ENCODE peak calls at places on chromosomes 7 and 10, in five cellular contexts. C is PC-3, E is IMR-90, D is GM12878, K is fibroblast of lung. B is an unnamed sample.

GRCh38 chr10:44517635-44518034 is 132.7 kb upstream of the CXCL12 start:
- DNase-seq in C (peak), E (no peak), D (no peak), K (no peak), B (peak)

GRCh38 chr10:132443605-132443997 is 46.6 kb downstream of the PWWP2B start:
- DNase-seq in C (peak), E (peak), D (no peak), K (peak), B (no peak)

GRCh38 chr7:114084381-114085312 is 165.8 kb upstream of the PPP1R3A start:
- DNase-seq in C (no peak), E (no peak), D (no peak), K (peak), B (no peak)

GRCh38 chr7:39527951-39528350 is 38.3 kb upstream of the YAE1 start:
- DNase-seq in C (no peak), E (peak), D (no peak), K (no peak), B (no peak)

GRCh38 chr10:75466886-75467285 is 35.5 kb downstream of the LRMDA start:
- DNase-seq in C (peak), E (no peak), D (no peak), K (peak), B (no peak)

GRCh38 chr10:70549962-70550845 is 52.3 kb downstream of the PRF1 start:
- DNase-seq in C (peak), E (peak), D (peak), K (peak), B (peak)

GRCh38 chr10:52228556-52228955 is 85.5 kb upstream of the DKK1 start:
- DNase-seq in C (no peak), E (no peak), D (no peak), K (no peak), B (no peak)

GRCh38 chr10:72044417-72045041 is 43.8 kb downstream of the SPOCK2 start:
- DNase-seq in C (no peak), E (peak), D (no peak), K (peak), B (no peak)

GRCh38 chr7:100683659-100684533 is 10.2 kb downstream of the GIGYF1 start:
- DNase-seq in C (no peak), E (no peak), D (no peak), K (no peak), B (no peak)

GRCh38 chr7:44622342-44623151 is 16.1 kb downstream of the OGDH start:
- DNase-seq in C (no peak), E (peak), D (no peak), K (peak), B (no peak)

GRCh38 chr10:80457554-80458262 is 3.6 kb downstream of the TSPAN14 start:
- DNase-seq in C (no peak), E (no peak), D (no peak), K (no peak), B (no peak)

GRCh38 chr7:19747740-19748339 is 25.6 kb downstream of the TMEM196 start:
- DNase-seq in C (peak), E (peak), D (no peak), K (peak), B (no peak)

GRCh38 chr7:28102778-28103177 is 77.8 kb downstream of the JAZF1 start:
- DNase-seq in C (peak), E (peak), D (no peak), K (peak), B (no peak)

GRCh38 chr7:123714296-123715080 is 34.3 kb downstream of the WASL start:
- DNase-seq in C (no peak), E (peak), D (no peak), K (peak), B (no peak)

GRCh38 chr10:66604195-66604594 is 321.6 kb upstream of the LRRTM3 start:
- DNase-seq in C (no peak), E (no peak), D (no peak), K (no peak), B (no peak)

GRCh38 chr7:146659732-146660131 is 543.1 kb downstream of the CNTNAP2 start:
- DNase-seq in C (no peak), E (no peak), D (no peak), K (no peak), B (no peak)

GRCh38 chr7:46109447-46109846 is 188.4 kb upstream of the IGFBP3 start:
- DNase-seq in C (no peak), E (no peak), D (no peak), K (no peak), B (no peak)

GRCh38 chr10:88994034-88994433 is 3.4 kb downstream of the FAS start:
- DNase-seq in C (no peak), E (peak), D (peak), K (peak), B (no peak)

GRCh38 chr7:90945104-90945752 is 319.0 kb upstream of the FZD1 start:
- DNase-seq in C (peak), E (peak), D (no peak), K (peak), B (no peak)

GRCh38 chr7:12990440-12990839 is 303.0 kb downstream of the ARL4A start:
- DNase-seq in C (no peak), E (no peak), D (no peak), K (no peak), B (no peak)

GRCh38 chr7:12570529-12571461 is at the start of gene SCIN:
- DNase-seq in C (peak), E (no peak), D (no peak), K (peak), B (no peak)

GRCh38 chr10:71308985-71309384 is 10.1 kb upstream of the SLC29A3 start:
- DNase-seq in C (no peak), E (no peak), D (no peak), K (no peak), B (no peak)

GRCh38 chr10:5775705-5776104 is 37.5 kb downstream of the GDI2 start:
- DNase-seq in C (no peak), E (no peak), D (no peak), K (no peak), B (peak)

GRCh38 chr10:5779753-5780152 is 33.5 kb downstream of the GDI2 start:
- DNase-seq in C (no peak), E (no peak), D (no peak), K (peak), B (no peak)

GRCh38 chr10:5774987-5775386 is 38.2 kb downstream of the GDI2 start:
- DNase-seq in C (no peak), E (no peak), D (no peak), K (no peak), B (no peak)

GRCh38 chr10:5776881-5777197 is 36.4 kb downstream of the GDI2 start:
- DNase-seq in C (peak), E (peak), D (no peak), K (peak), B (no peak)

DNA sequence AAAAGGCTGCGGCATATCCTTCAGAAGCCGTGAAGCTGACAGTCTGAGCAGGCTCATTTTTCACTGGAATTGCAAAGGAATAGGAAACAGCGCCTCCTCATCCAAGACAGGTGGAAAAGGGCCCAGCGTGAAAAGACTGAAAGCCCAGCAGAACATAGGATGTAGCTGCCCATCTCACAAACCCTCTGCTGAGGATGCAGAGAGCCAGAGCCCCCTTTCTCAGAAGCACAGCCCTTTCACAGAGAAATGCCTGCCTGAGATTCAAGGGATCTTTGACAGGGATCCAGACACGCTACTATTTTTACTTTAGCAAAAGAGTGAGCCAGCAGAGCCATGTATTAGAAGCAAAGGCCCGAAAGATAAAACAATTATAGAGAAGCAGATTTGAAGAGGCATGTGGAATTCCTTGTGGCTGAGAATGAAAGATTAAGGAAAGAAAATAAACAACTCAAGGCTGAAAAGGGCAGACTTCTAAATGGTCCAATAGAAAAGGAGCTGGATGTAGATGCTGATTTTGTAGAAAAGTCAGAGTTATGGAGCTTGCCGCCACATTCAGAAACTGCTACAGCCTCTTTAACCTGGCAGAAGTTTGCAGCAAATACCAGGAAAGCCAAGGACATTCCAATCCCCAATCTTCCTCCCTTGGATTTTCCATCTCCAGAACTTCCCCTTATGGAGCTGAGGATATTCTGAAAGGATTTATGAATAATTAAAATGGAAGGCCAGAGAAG is 36.9 kb downstream of the GDI2 start:
- DNase-seq in C (no peak), E (peak), D (no peak), K (peak), B (no peak)
- TF ChIP-seq CTCF in C (no peak), E (no peak), D (no peak), K (peak), B (no peak)

DNA sequence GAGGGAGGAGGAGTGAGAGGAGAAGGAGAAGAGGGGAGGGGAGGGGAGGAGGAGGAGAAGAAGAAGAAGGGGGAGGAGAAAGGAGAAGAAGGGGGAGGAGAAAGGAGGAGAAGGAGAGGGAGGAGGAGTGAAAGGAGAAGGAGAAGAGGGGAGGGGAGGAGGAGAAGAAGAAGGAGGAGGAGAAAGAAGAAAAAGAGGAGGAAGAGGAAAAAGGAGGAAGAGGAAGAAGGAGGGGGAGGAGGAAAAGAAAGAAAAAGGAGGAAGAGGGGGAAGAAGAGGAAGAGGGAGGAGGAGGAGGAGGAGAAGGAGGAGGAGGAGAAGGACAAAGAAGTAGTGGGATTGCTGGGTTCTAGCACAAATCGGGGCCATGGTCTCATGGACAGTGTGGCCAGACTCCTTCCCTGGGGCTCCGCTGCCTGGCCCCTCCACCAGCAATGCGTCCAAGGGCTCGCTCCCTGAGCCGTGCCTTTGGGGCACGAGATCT is 4.2 kb upstream of the MAFK start:
- DNase-seq in C (peak), E (no peak), D (no peak), K (no peak), B (no peak)
- H2AFZ ChIP-seq in C (no peak), E (peak), D (no peak), K (peak), B (no peak)

DNA sequence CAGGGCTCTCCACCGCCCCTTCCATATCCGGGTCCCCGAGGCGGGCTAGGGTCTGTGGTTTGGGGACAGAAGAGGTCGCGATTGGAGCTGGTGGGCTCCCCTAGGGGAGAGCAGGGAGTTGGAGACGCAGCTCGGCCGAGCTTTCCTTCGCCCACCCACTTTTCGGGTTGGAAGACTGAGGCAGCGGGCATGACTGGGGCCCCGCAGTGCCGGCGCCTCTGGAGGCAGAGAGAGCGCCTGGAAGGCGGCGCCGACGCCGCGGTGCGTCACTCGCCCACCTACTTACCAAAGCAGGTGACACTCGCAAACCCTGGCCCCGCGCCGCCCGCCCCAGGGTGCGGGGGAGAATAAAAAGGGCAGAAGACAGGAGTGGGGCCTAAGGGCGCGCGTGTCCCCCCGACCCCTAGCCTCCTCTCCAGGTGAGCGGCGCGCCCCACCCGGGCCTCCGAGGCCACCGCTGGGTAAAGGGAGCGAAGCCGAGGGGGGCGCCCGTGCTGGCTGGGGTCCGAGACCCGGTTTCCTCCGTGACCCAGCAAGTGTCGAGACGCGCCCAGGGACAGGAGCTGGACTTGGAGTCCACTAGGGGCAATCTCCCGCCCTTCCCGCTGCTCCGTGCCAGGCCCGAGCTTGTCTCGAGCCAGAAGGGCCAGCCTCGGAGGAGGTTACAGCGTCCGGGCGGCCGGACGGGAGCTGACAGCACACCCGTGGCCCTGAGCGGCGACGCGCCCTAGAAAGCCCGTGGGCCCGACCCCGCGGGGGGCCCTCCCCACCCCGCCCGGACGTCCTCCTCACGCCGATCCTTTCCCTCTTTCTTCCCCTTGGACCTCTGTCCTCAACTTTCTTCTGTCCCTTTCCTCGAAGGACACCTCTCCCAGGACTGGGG is 34.4 kb upstream of the GRID1 start:
- DNase-seq in C (peak), E (no peak), D (no peak), K (peak), B (no peak)
- TF ChIP-seq CTCF in C (no peak), E (peak), D (no peak), K (peak), B (peak)

GRCh38 chr7:84803979-84804378 is 382.9 kb downstream of the SEMA3D start:
- DNase-seq in C (no peak), E (no peak), D (no peak), K (no peak), B (no peak)
- H2AFZ ChIP-seq in C (no peak), E (no peak), D (no peak), K (no peak), B (no peak)

DNA sequence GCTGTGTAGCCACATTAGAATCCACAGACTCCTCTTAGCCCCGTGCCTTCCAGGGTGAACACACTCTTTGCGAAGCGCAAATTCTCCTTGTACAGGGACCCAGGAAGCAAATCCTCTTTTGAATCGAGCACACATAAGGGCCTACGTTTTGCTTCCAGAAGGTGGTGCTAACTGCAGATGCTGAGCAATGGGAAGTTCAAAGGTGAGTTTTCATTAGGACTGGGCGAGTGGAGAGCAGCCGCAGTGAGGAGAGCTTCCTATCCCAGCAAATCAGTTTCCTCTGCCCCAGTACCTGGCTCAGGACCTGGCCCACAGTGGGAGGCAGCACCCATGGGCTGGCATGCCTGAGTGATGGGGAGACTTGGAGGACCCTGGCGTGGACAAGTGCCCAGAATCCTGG is 23.5 kb upstream of the GPR26 start:
- DNase-seq in C (no peak), E (no peak), D (no peak), K (no peak), B (no peak)
- TF ChIP-seq CTCF in C (peak), E (no peak), D (no peak), K (no peak), B (peak)

GRCh38 chr7:106016331-106016730 is 53.3 kb downstream of the CDHR3 start:
- DNase-seq in C (no peak), E (no peak), D (no peak), K (no peak), B (no peak)
- H2AFZ ChIP-seq in C (no peak), E (no peak), D (no peak), K (no peak), B (no peak)

GRCh38 chr10:13080643-13081042 is 19.3 kb upstream of the OPTN start:
- DNase-seq in C (no peak), E (no peak), D (no peak), K (no peak), B (no peak)
- TF ChIP-seq CTCF in C (no peak), E (no peak), D (no peak), K (no peak), B (no peak)